ENCODE peak calls at places on chromosomes 4 and X, in five cellular contexts. T is small intestine; I is MM.1S; V is activated effector memory CD4-positive, alpha-beta T cell treated with Interleukin-2 at 50 U/mL for 16 hours; J is CD8-positive, alpha-beta memory T cell. G is an unnamed sample.

GRCh38 chr4:165493359-165493758 is 114.6 kb downstream of the CPE start:
- DNase-seq in T (peak; percentile 75), I (peak; percentile 65), V (peak; percentile 27), J (peak; percentile 31), G (peak; percentile 75)

GRCh38 chr4:7291372-7292135 is 99.2 kb downstream of the SORCS2 start:
- DNase-seq in T (no peak), I (no peak), V (no peak), J (no peak), G (no peak)

GRCh38 chrX:39969099-39969825 is 128.5 kb downstream of the BCOR start:
- DNase-seq in T (no peak), I (no peak), V (peak; percentile 6), J (no peak), G (peak; percentile 45)

GRCh38 chr4:79164961-79165610 is 160.8 kb downstream of the NAA11 start:
- DNase-seq in T (no peak), I (no peak), V (no peak), J (no peak), G (no peak)

GRCh38 chrX:57595381-57595811 is 3.6 kb downstream of the ZXDB start:
- DNase-seq in T (peak; percentile 1), I (no peak), V (no peak), J (no peak), G (no peak)

GRCh38 chr4:23999714-24000113 is 109.9 kb upstream of the PPARGC1A start:
- DNase-seq in T (no peak), I (no peak), V (no peak), J (no peak), G (no peak)

GRCh38 chr4:100508691-100509090 is 9.1 kb downstream of the EMCN start:
- DNase-seq in T (no peak), I (no peak), V (no peak), J (no peak), G (no peak)

GRCh38 chr4:188903995-188904394 is 764.8 kb downstream of the TRIML1 start:
- DNase-seq in T (no peak), I (no peak), V (no peak), J (no peak), G (no peak)

GRCh38 chrX:150504399-150505186 is 63.8 kb upstream of the MTM1 start:
- DNase-seq in T (no peak), I (no peak), V (no peak), J (no peak), G (no peak)

GRCh38 chrX:102659790-102660757 is 8.8 kb downstream of the GPRASP1 start:
- DNase-seq in T (peak; percentile 76), I (peak; percentile 78), V (peak; percentile 75), J (peak; percentile 73), G (peak; percentile 88)

GRCh38 chr4:884259-884658 is 47.9 kb downstream of the GAK start:
- DNase-seq in T (no peak), I (no peak), V (no peak), J (no peak), G (no peak)

GRCh38 chrX:44908838-44909237 is 35.9 kb downstream of the KDM6A start:
- DNase-seq in T (no peak), I (no peak), V (no peak), J (no peak), G (no peak)

GRCh38 chr4:152536545-152537182 is 772 bp upstream of the FBXW7 start:
- DNase-seq in T (peak; percentile 85), I (peak; percentile 60), V (no peak), J (no peak), G (peak; percentile 84)

GRCh38 chrX:153726286-153727107 is 1.8 kb downstream of the ABCD1 start:
- DNase-seq in T (peak; percentile 71), I (peak; percentile 83), V (peak; percentile 21), J (peak; percentile 55), G (peak; percentile 66)

GRCh38 chr4:38382492-38382891 is 281.5 kb upstream of the KLF3 start:
- DNase-seq in T (no peak), I (no peak), V (no peak), J (no peak), G (no peak)

GRCh38 chr4:154361450-154361849 is 130.1 kb downstream of the DCHS2 start:
- DNase-seq in T (no peak), I (peak; percentile 80), V (no peak), J (no peak), G (no peak)

GRCh38 chrX:3044671-3045070 is 3.4 kb downstream of the ARSF start:
- DNase-seq in T (no peak), I (no peak), V (no peak), J (no peak), G (no peak)

GRCh38 chr4:168558587-168558986 is 61.7 kb downstream of the PALLD start:
- DNase-seq in T (peak; percentile 40), I (no peak), V (no peak), J (no peak), G (no peak)

GRCh38 chr4:182447938-182448280 is 204.7 kb downstream of the TENM3 start:
- DNase-seq in T (no peak), I (no peak), V (no peak), J (no peak), G (no peak)

GRCh38 chr4:2586502-2586901 is 50.1 kb downstream of the FAM193A start:
- DNase-seq in T (no peak), I (no peak), V (no peak), J (no peak), G (no peak)

GRCh38 chr4:110032603-110033002 is 119.9 kb downstream of the EGF start:
- DNase-seq in T (no peak), I (no peak), V (no peak), J (no peak), G (no peak)

GRCh38 chr4:78437608-78438088 is 113.9 kb upstream of the ANXA3 start:
- DNase-seq in T (no peak), I (no peak), V (no peak), J (no peak), G (no peak)

GRCh38 chrX:12089740-12090139 is 48.5 kb upstream of the FRMPD4 start:
- DNase-seq in T (no peak), I (no peak), V (no peak), J (no peak), G (no peak)

GRCh38 chrX:63746278-63746677 is 38.7 kb downstream of the ARHGEF9 start:
- DNase-seq in T (peak; percentile 38), I (no peak), V (no peak), J (peak; percentile 19), G (peak; percentile 76)

GRCh38 chrX:103734125-103734760 is 23.5 kb downstream of the TMEM31 start:
- DNase-seq in T (no peak), I (peak; percentile 50), V (no peak), J (no peak), G (no peak)

GRCh38 chr4:19400820-19401219 is 850.9 kb upstream of the SLIT2 start:
- DNase-seq in T (no peak), I (no peak), V (no peak), J (no peak), G (no peak)

GRCh38 chr4:8247047-8247930 is 22.3 kb upstream of the HTRA3 start:
- DNase-seq in T (no peak), I (no peak), V (no peak), J (no peak), G (no peak)

GRCh38 chr4:145815027-145815612 is 123.5 kb downstream of the ZNF827 start:
- DNase-seq in T (no peak), I (no peak), V (no peak), J (no peak), G (no peak)

GRCh38 chr4:22502895-22503814 is 12.7 kb downstream of the ADGRA3 start:
- DNase-seq in T (peak; percentile 48), I (no peak), V (no peak), J (no peak), G (no peak)

GRCh38 chr4:6221851-6222760 is 21.8 kb upstream of the JAKMIP1 start:
- DNase-seq in T (peak; percentile 15), I (no peak), V (no peak), J (peak; percentile 39), G (no peak)

GRCh38 chr4:183471960-183472708 is 27.7 kb downstream of the CDKN2AIP start:
- DNase-seq in T (peak; percentile 77), I (peak; percentile 65), V (peak; percentile 66), J (peak; percentile 72), G (peak; percentile 86)

GRCh38 chr4:84573738-84574720 is 8.9 kb upstream of the CDS1 start:
- DNase-seq in T (no peak), I (no peak), V (no peak), J (no peak), G (no peak)

GRCh38 chr4:94271248-94271647 is 63.6 kb downstream of the SMARCAD1 start:
- DNase-seq in T (no peak), I (no peak), V (no peak), J (no peak), G (no peak)

GRCh38 chrX:133269168-133269567 is 51.0 kb upstream of the TFDP3 start:
- DNase-seq in T (no peak), I (no peak), V (no peak), J (no peak), G (no peak)

GRCh38 chr4:76484654-76485053 is 49.6 kb downstream of the SHROOM3 start:
- DNase-seq in T (no peak), I (no peak), V (no peak), J (no peak), G (no peak)

GRCh38 chr4:3388461-3389185 is 53.1 kb upstream of the HGFAC start:
- DNase-seq in T (no peak), I (no peak), V (no peak), J (no peak), G (no peak)

GRCh38 chr4:105122334-105122733 is 24.3 kb upstream of the TET2 start:
- DNase-seq in T (no peak), I (no peak), V (no peak), J (no peak), G (no peak)

GRCh38 chrX:56795309-56795868 is 66.3 kb downstream of the NBDY start:
- DNase-seq in T (no peak), I (no peak), V (no peak), J (no peak), G (no peak)

GRCh38 chr4:142396279-142396678 is 449.8 kb downstream of the INPP4B start:
- DNase-seq in T (no peak), I (no peak), V (no peak), J (no peak), G (no peak)